ENCODE peak calls at places on chromosomes 6 and 20, in six cellular contexts. A is omental fat pad; E is neural crest cell; Y is activated naive CD8-positive, alpha-beta T cell treated with anti-CD3 and anti-CD28 coated beads, Interleukin-2, amount 50 U/mL, for 24 hours; D is iPS-NIHi11; N is left cardiac atrium. G is an unnamed sample.

GRCh38 chr6:3138341-3138740 is 19.0 kb downstream of the TUBB2A start:
- DNase-seq in N (no peak), A (no peak), D (no peak), E (no peak), Y (no peak), G (no peak)

GRCh38 chr6:139016337-139017213 is 12.0 kb upstream of the ABRACL start:
- DNase-seq in Y (no peak), E (no peak), D (no peak), N (no peak), A (no peak), G (no peak)

GRCh38 chr20:32474967-32475819 is 109.9 kb downstream of the NOL4L start:
- DNase-seq in N (peak), E (peak), D (peak), Y (peak), A (no peak), G (peak)

GRCh38 chr20:32789896-32790750 is 27.9 kb downstream of the DNMT3B start:
- DNase-seq in N (peak), D (peak), A (peak), E (peak), Y (peak), G (peak)

GRCh38 chr6:35725721-35726438 is 11.0 kb upstream of the ARMC12 start:
- DNase-seq in A (no peak), D (no peak), E (no peak), Y (no peak), N (peak), G (peak)

GRCh38 chr6:148890091-148890490 is 143.3 kb downstream of the UST start:
- DNase-seq in E (no peak), D (no peak), A (no peak), Y (no peak), N (no peak), G (no peak)

GRCh38 chr6:40957616-40958492 is 81.2 kb downstream of the UNC5CL start:
- DNase-seq in A (no peak), Y (no peak), N (no peak), D (no peak), E (no peak), G (no peak)

GRCh38 chr6:112468359-112468758 is 121.2 kb downstream of the RFPL4B start:
- DNase-seq in A (no peak), Y (no peak), N (no peak), D (no peak), E (no peak), G (no peak)

GRCh38 chr20:63363981-63364536 is 2.9 kb upstream of the CHRNA4 start:
- DNase-seq in A (no peak), N (no peak), E (no peak), Y (no peak), D (no peak), G (no peak)

GRCh38 chr6:103534814-103535213 is 1324.9 kb downstream of the HACE1 start:
- DNase-seq in E (no peak), D (no peak), N (no peak), Y (no peak), A (no peak), G (no peak)

GRCh38 chr6:56370127-56370540 is 122.8 kb upstream of the COL21A1 start:
- DNase-seq in N (peak), Y (no peak), A (no peak), E (no peak), D (peak), G (peak)

GRCh38 chr6:111724505-111724904 is 118.8 kb upstream of the TRAF3IP2 start:
- DNase-seq in E (no peak), Y (no peak), D (no peak), A (no peak), N (no peak), G (no peak)

GRCh38 chr6:43922423-43923375 is 152.7 kb downstream of the VEGFA start:
- DNase-seq in N (no peak), A (no peak), E (no peak), Y (no peak), D (no peak), G (no peak)

GRCh38 chr6:154057098-154057497 is 18.1 kb downstream of the OPRM1 start:
- DNase-seq in N (no peak), A (no peak), Y (no peak), D (no peak), E (no peak), G (no peak)

GRCh38 chr6:17013701-17014100 is 88.1 kb upstream of the STMND1 start:
- DNase-seq in E (no peak), N (no peak), Y (no peak), A (no peak), D (no peak), G (no peak)

GRCh38 chr6:47188588-47189021 is 121.1 kb downstream of the TNFRSF21 start:
- DNase-seq in A (no peak), D (peak), Y (no peak), N (no peak), E (no peak), G (no peak)

GRCh38 chr6:160269122-160269521 is 10.5 kb upstream of the SLC22A2 start:
- DNase-seq in N (no peak), D (no peak), A (no peak), Y (no peak), E (no peak), G (no peak)

GRCh38 chr20:52102126-52102525 is 89.5 kb downstream of the ZFP64 start:
- DNase-seq in Y (no peak), N (no peak), E (no peak), A (no peak), D (no peak), G (no peak)

GRCh38 chr6:5813625-5814027 is 193.1 kb downstream of the NRN1 start:
- DNase-seq in D (no peak), Y (no peak), A (no peak), E (no peak), N (no peak), G (no peak)

GRCh38 chr6:36662380-36662779 is 16.1 kb upstream of the CDKN1A start:
- DNase-seq in E (no peak), Y (no peak), N (no peak), A (no peak), D (no peak), G (no peak)

GRCh38 chr6:90496191-90496590 is 90.7 kb downstream of the MAP3K7 start:
- DNase-seq in A (no peak), D (no peak), E (no peak), Y (no peak), N (no peak), G (no peak)

GRCh38 chr6:97133071-97133470 is 149.9 kb downstream of the MMS22L start:
- DNase-seq in A (no peak), E (no peak), N (no peak), Y (no peak), D (no peak), G (no peak)

GRCh38 chr20:47970282-47970903 is 185.1 kb upstream of the SULF2 start:
- DNase-seq in N (no peak), D (no peak), E (no peak), A (no peak), Y (no peak), G (no peak)

GRCh38 chr6:97925504-97925903 is 642.5 kb upstream of the MMS22L start:
- DNase-seq in A (no peak), E (no peak), Y (no peak), D (no peak), N (no peak), G (no peak)

GRCh38 chr6:44453146-44453545 is 65.6 kb downstream of the CDC5L start:
- DNase-seq in N (no peak), A (no peak), D (no peak), E (no peak), Y (no peak), G (no peak)

GRCh38 chr6:148520109-148520841 is 177.6 kb downstream of the SASH1 start:
- DNase-seq in Y (peak), E (no peak), D (no peak), A (no peak), N (no peak), G (no peak)

G was measured in lower leg skin.